ENCODE peak calls at places on chromosome 4, in five cellular contexts. M is esophagus muscularis mucosa, F is lung, S is astrocyte of the spinal cord, E is uterus. R is an unnamed sample.
A peak's percentile ranks its signal among the peaks of the same experiment; 100 is the strongest.

GRCh38 chr4:37490391-37491347 is 195.5 kb downstream of the RELL1 start:
- DNase-seq in S (no peak), F (no peak), M (no peak), E (no peak), R (no peak)

GRCh38 chr4:188484256-188484655 is 345.0 kb downstream of the TRIML1 start:
- DNase-seq in M (no peak), E (no peak), S (no peak), F (no peak), R (no peak)

GRCh38 chr4:26871611-26872010 is 11.0 kb downstream of the STIM2 start:
- DNase-seq in E (no peak), M (no peak), S (no peak), F (no peak), R (no peak)

GRCh38 chr4:52103314-52103713 is 52.2 kb downstream of the SPATA18 start:
- DNase-seq in F (no peak), E (no peak), M (no peak), S (no peak), R (no peak)

GRCh38 chr4:6178757-6179156 is 21.6 kb downstream of the JAKMIP1 start:
- DNase-seq in M (no peak), F (no peak), E (no peak), S (no peak), R (no peak)

GRCh38 chr4:182286035-182286434 is 42.8 kb downstream of the TENM3 start:
- DNase-seq in S (peak; percentile 25), E (no peak), M (no peak), F (no peak), R (no peak)

GRCh38 chr4:183626168-183626567 is 32.8 kb downstream of the RWDD4 start:
- DNase-seq in S (no peak), F (no peak), M (no peak), E (no peak), R (no peak)

GRCh38 chr4:129095811-129096454 is at the start of gene C4orf33:
- DNase-seq in F (peak; percentile 73), E (peak; percentile 53), S (peak; percentile 83), M (no peak), R (peak; percentile 40)

GRCh38 chr4:41865306-41865980 is 69.8 kb upstream of the TMEM33 start:
- DNase-seq in F (no peak), S (no peak), M (no peak), E (no peak), R (no peak)

GRCh38 chr4:73832651-73833237 is 3.7 kb upstream of the CXCL6 start:
- DNase-seq in S (peak; percentile 74), E (no peak), M (no peak), F (no peak), R (no peak)

GRCh38 chr4:182306792-182307507 is 63.7 kb downstream of the TENM3 start:
- DNase-seq in M (no peak), S (peak; percentile 36), F (no peak), E (no peak), R (no peak)

GRCh38 chr4:140875751-140876389 is 119.7 kb upstream of the TBC1D9 start:
- DNase-seq in M (peak; percentile 24), F (no peak), E (no peak), S (no peak), R (no peak)

GRCh38 chr4:158176108-158176507 is 3.3 kb upstream of the GASK1B start:
- DNase-seq in E (no peak), F (peak; percentile 88), S (peak; percentile 15), M (no peak), R (no peak)

GRCh38 chr4:98203406-98204235 is 57.6 kb upstream of the RAP1GDS1 start:
- DNase-seq in S (no peak), M (no peak), F (no peak), E (no peak), R (no peak)

GRCh38 chr4:167587361-167587760 is 353.1 kb upstream of the SPOCK3 start:
- DNase-seq in S (no peak), M (no peak), F (no peak), E (no peak), R (no peak)

GRCh38 chr4:25011135-25011866 is 19.4 kb downstream of the LGI2 start:
- DNase-seq in E (no peak), F (no peak), M (no peak), S (no peak), R (no peak)

GRCh38 chr4:98466868-98467599 is 191.4 kb downstream of the TSPAN5 start:
- DNase-seq in E (no peak), S (no peak), F (no peak), M (peak; percentile 79), R (no peak)

GRCh38 chr4:140162596-140162995 is 8.6 kb upstream of the MAML3 start:
- DNase-seq in E (no peak), S (no peak), F (no peak), M (no peak), R (no peak)

GRCh38 chr4:170058745-170059144 is 31.0 kb downstream of the AADAT start:
- DNase-seq in F (no peak), S (no peak), M (no peak), E (no peak), R (no peak)

GRCh38 chr4:119299221-119300071 is 22.5 kb downstream of the FABP2 start:
- DNase-seq in E (no peak), F (no peak), M (no peak), S (peak; percentile 28), R (no peak)

GRCh38 chr4:105474110-105474518 is 252 bp upstream of the PPA2 start:
- DNase-seq in E (peak; percentile 85), M (peak; percentile 93), S (peak; percentile 86), F (no peak), R (peak; percentile 73)

DNA sequence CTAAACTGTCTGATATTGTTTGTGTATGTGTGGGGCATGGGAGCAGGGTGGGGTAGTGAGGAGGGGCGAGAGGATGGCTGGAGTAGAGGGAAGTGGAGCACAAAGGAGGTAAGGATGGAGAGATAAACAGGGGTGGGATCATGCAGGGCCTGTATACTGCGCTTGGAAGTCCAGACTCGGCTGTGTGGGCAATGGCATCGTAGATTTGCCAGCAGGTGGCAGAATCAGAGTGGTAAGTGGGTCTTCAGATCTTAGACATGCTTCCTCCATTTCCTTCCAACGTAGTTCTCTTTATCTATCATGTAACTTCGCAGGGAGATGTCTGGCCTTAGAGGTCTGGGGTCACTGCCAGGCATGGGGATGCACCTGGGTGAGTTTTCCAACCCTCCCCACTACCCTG is 155.5 kb downstream of the PDGFRA start:
- DNase-seq in E (no peak), M (no peak), S (peak; percentile 50), F (no peak), R (no peak)
- TF ChIP-seq CTCF in E (no peak), M (no peak), S (peak; percentile 50), F (peak; percentile 23), R (peak; percentile 47)

DNA sequence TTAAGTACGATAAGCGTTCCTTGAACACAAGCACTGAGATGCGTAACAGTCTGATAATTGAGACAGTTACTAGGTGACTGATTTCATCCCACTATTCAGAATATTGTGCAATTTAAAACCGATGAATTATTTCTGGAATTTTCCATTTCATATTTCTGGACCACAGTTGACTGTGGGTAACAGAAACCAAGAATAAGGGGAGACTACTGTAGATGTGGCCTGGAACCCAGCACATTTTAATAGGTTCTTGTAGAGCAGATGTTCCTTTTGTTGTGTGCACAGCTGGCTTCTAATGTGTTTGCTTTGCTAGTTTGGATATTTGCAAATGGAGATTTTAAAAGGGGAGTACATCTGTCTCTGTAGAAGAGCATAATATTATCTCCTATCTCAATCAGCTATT is 16.5 kb downstream of the NAAA start:
- DNase-seq in E (no peak), M (no peak), S (no peak), F (no peak), R (no peak)
- TF ChIP-seq CTCF in E (no peak), M (no peak), S (no peak), F (no peak), R (no peak)

DNA sequence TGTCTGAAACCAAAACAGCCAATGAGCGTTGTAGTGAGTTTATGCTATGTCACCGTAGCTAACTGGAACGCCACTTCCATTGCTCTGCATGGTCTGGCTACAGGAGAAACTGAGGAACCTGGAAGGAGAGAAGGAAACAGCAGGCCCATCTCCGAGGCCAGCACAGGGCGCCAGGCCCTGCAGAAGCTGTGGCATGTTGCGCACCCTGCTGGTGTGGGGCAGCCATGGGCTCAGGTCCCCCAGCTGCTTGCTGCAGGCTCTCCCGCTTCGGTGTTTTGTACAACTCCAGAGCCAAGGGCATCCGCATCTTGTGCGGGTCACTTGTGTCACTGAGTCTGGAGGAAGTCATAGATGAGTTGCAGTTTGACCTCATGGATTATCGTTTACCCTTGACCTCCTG is 89.2 kb downstream of the AFAP1 start:
- DNase-seq in S (no peak), E (no peak), M (no peak), F (no peak), R (no peak)
- TF ChIP-seq CTCF in S (no peak), E (no peak), M (no peak), F (no peak), R (no peak)

GRCh38 chr4:86522349-86522748 is 71.8 kb upstream of the PTPN13 start:
- DNase-seq in M (no peak), F (no peak), E (no peak), S (no peak), R (no peak)
- TF ChIP-seq CTCF in M (no peak), F (no peak), E (no peak), S (peak; percentile 18), R (peak; percentile 62)

GRCh38 chr4:70449220-70449619 is 22.8 kb upstream of the MUC7 start:
- DNase-seq in F (no peak), S (no peak), M (no peak), E (no peak), R (no peak)
- TF ChIP-seq CTCF in F (no peak), S (no peak), M (no peak), E (no peak), R (no peak)

GRCh38 chr4:109162759-109163158 is 139.7 kb downstream of the COL25A1 start:
- DNase-seq in E (no peak), F (no peak), M (no peak), S (no peak), R (no peak)
- TF ChIP-seq CTCF in E (no peak), F (no peak), M (no peak), S (no peak), R (no peak)

R was measured in dorsolateral prefrontal cortex.